ENCODE peak calls at places on chromosomes 6 and 20, in four cellular contexts. R, Z, F and W are unnamed samples.

GRCh38 chr6:44338228-44339122 is 4.0 kb upstream of the SPATS1 start:
- DNase-seq in R (peak; percentile 39), Z (peak; percentile 33), F (peak; percentile 56), W (peak; percentile 73)

GRCh38 chr20:41141153-41141815 is 3.9 kb downstream of the PLCG1 start:
- DNase-seq in R (peak; percentile 56), Z (no peak), F (peak; percentile 58), W (peak; percentile 71)

GRCh38 chr20:57690525-57690924 is 19.3 kb downstream of the PMEPA1 start:
- DNase-seq in R (no peak), Z (no peak), F (no peak), W (no peak)

GRCh38 chr20:20568604-20569205 is 143.7 kb downstream of the RALGAPA2 start:
- DNase-seq in R (peak; percentile 55), Z (peak; percentile 18), F (peak; percentile 58), W (peak; percentile 75)

GRCh38 chr6:149230729-149231434 is 86.6 kb upstream of the TAB2 start:
- DNase-seq in R (no peak), Z (no peak), F (no peak), W (no peak)

GRCh38 chr6:42400886-42401604 is 50.7 kb downstream of the TRERF1 start:
- DNase-seq in R (no peak), Z (no peak), F (no peak), W (no peak)

GRCh38 chr6:144149894-144150672 is at the start of gene STX11:
- DNase-seq in R (peak; percentile 29), Z (peak; percentile 15), F (peak; percentile 29), W (peak; percentile 18)

GRCh38 chr6:36119209-36119608 is 11.1 kb upstream of the MAPK13 start:
- DNase-seq in R (no peak), Z (no peak), F (no peak), W (no peak)

GRCh38 chr6:167270499-167271307 is 20.4 kb upstream of the UNC93A start:
- DNase-seq in R (no peak), Z (no peak), F (no peak), W (no peak)

GRCh38 chr6:12033770-12034169 is 21.7 kb downstream of the HIVEP1 start:
- DNase-seq in R (no peak), Z (no peak), F (peak; percentile 56), W (peak; percentile 64)

GRCh38 chr20:51487525-51488279 is 54.8 kb downstream of the NFATC2 start:
- DNase-seq in R (peak; percentile 90), Z (peak; percentile 52), F (peak; percentile 95), W (peak; percentile 79)

GRCh38 chr6:32950449-32950848 is 2.4 kb downstream of the HLA-DMA start:
- DNase-seq in R (no peak), Z (no peak), F (no peak), W (no peak)

GRCh38 chr6:5570641-5571040 is 309.3 kb downstream of the FARS2 start:
- DNase-seq in R (no peak), Z (no peak), F (no peak), W (no peak)

GRCh38 chr6:7051780-7052440 is 55.9 kb upstream of the RREB1 start:
- DNase-seq in R (peak; percentile 37), Z (no peak), F (no peak), W (peak; percentile 56)

GRCh38 chr6:156809034-156809433 is 31.9 kb downstream of the ARID1B start:
- DNase-seq in R (peak; percentile 37), Z (no peak), F (peak; percentile 55), W (peak; percentile 84)

GRCh38 chr6:132648356-132648755 is 10.6 kb downstream of the TAAR1 start:
- DNase-seq in R (peak; percentile 77), Z (no peak), F (peak; percentile 74), W (peak; percentile 86)

GRCh38 chr6:24861934-24862333 is 63.2 kb upstream of the ARMH2 start:
- DNase-seq in R (no peak), Z (no peak), F (no peak), W (no peak)

GRCh38 chr20:41342474-41343464 is 2.1 kb downstream of the LPIN3 start:
- DNase-seq in R (no peak), Z (no peak), F (no peak), W (no peak)

GRCh38 chr20:13034936-13035335 is 26.2 kb downstream of the SPTLC3 start:
- DNase-seq in R (no peak), Z (no peak), F (no peak), W (no peak)

GRCh38 chr6:163036251-163036650 is 308.5 kb downstream of the PACRG start:
- DNase-seq in R (no peak), Z (no peak), F (no peak), W (no peak)

GRCh38 chr6:107318100-107318736 is 141.1 kb downstream of the PDSS2 start:
- DNase-seq in R (peak; percentile 49), Z (peak; percentile 41), F (peak; percentile 63), W (peak; percentile 80)

GRCh38 chr20:35663516-35663812 is 1.2 kb downstream of the CPNE1 start:
- DNase-seq in R (peak; percentile 14), Z (no peak), F (peak; percentile 19), W (no peak)

GRCh38 chr20:34111057-34111711 is 859 bp downstream of the EIF2S2 start:
- DNase-seq in R (peak; percentile 52), Z (no peak), F (peak; percentile 71), W (peak; percentile 89)

GRCh38 chr6:90214966-90215365 is 81.7 kb downstream of the BACH2 start:
- DNase-seq in R (no peak), Z (no peak), F (no peak), W (no peak)

GRCh38 chr6:35302604-35303218 is 5.1 kb downstream of the DEF6 start:
- DNase-seq in R (peak; percentile 3), Z (no peak), F (peak; percentile 9), W (peak; percentile 35)

GRCh38 chr6:157982580-157983438 is 1.1 kb downstream of the SYNJ2 start:
- DNase-seq in R (peak; percentile 53), Z (peak; percentile 54), F (peak; percentile 54), W (peak; percentile 70)

GRCh38 chr6:77456531-77457248 is 6.6 kb downstream of the HTR1B start:
- DNase-seq in R (peak; percentile 99), Z (no peak), F (peak; percentile 100), W (peak; percentile 99)

GRCh38 chr20:53643031-53643832 is 49.6 kb upstream of the ZNF217 start:
- DNase-seq in R (peak; percentile 83), Z (peak; percentile 82), F (peak; percentile 80), W (peak; percentile 85)

GRCh38 chr6:89986650-89987074 is 92.4 kb downstream of the GJA10 start:
- DNase-seq in R (peak; percentile 62), Z (no peak), F (peak; percentile 89), W (peak; percentile 45)

GRCh38 chr20:36085686-36086267 is 68.8 kb upstream of the EPB41L1 start:
- DNase-seq in R (peak; percentile 61), Z (peak; percentile 84), F (peak; percentile 60), W (peak; percentile 77)

GRCh38 chr6:80186082-80186481 is 79.6 kb downstream of the BCKDHB start:
- DNase-seq in R (no peak), Z (no peak), F (no peak), W (no peak)
- H3K4me3 ChIP-seq in R (no peak overlapping the region), Z (no peak overlapping the region), F (no peak overlapping the region), W (no peak overlapping the region)

DNA sequence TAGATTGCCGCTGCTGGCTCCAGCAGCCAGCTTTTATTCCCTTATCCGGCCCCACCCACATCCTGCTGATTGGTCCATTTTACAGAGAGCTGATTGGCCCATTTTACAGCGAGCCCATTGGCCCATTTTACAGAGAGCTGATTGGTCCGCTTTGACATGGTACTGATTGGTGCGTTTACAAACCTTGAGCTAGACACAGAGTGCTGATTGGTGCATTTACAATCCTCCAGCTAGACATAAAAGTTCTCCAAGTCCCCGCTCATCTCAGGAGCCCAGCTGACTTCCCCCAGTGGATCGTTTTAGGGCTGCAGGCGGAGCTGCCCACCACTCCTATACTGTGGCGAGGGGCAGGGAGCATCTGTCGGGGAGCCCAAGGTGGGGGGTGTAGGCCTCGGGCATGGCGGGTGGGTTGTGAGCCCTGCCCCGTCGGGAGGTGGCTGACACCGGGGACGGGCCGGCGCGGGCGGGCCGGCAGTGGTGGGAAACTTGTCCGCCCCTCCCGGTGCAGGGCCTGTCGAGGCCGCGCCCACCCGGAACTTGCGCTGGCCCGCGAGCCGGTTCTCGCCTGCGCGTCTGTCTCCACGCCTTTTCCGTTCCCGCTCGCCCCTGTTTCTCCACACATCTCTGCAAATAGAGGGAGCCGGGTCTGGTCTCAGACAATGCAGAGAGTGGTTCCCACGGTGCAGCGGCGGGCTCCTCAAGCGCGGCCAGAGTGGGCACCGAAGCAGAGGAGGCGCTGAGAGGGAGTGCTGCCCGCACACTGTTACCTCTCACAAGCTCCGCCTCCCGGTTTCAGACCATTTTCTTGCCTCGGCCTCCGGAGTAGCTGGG is 86.1 kb upstream of the STMND1 start:
- DNase-seq in R (no peak), Z (no peak), F (no peak), W (peak; percentile 55)
- TF ChIP-seq CTCF in R (no peak), Z (no peak), F (no peak), W (peak; percentile 8)

GRCh38 chr20:32749914-32750637 is 6.8 kb upstream of the COMMD7 start:
- DNase-seq in R (no peak), Z (no peak), F (no peak), W (no peak)

GRCh38 chr20:32752458-32753250 is 9.4 kb upstream of the COMMD7 start:
- DNase-seq in R (peak; percentile 67), Z (no peak), F (peak; percentile 82), W (peak; percentile 62)

GRCh38 chr20:32753731-32754130 is 8.5 kb upstream of the DNMT3B start:
- DNase-seq in R (peak; percentile 62), Z (no peak), F (peak; percentile 19), W (peak; percentile 45)

GRCh38 chr20:32751309-32752020 is 8.2 kb upstream of the COMMD7 start:
- DNase-seq in R (no peak), Z (no peak), F (no peak), W (no peak)

GRCh38 chr20:32752021-32752457 is 8.8 kb upstream of the COMMD7 start:
- DNase-seq in R (no peak), Z (no peak), F (no peak), W (no peak)
- H3K4me3 ChIP-seq in R (no peak overlapping the region), Z (no peak overlapping the region), F (no peak overlapping the region), W (no peak overlapping the region)

DNA sequence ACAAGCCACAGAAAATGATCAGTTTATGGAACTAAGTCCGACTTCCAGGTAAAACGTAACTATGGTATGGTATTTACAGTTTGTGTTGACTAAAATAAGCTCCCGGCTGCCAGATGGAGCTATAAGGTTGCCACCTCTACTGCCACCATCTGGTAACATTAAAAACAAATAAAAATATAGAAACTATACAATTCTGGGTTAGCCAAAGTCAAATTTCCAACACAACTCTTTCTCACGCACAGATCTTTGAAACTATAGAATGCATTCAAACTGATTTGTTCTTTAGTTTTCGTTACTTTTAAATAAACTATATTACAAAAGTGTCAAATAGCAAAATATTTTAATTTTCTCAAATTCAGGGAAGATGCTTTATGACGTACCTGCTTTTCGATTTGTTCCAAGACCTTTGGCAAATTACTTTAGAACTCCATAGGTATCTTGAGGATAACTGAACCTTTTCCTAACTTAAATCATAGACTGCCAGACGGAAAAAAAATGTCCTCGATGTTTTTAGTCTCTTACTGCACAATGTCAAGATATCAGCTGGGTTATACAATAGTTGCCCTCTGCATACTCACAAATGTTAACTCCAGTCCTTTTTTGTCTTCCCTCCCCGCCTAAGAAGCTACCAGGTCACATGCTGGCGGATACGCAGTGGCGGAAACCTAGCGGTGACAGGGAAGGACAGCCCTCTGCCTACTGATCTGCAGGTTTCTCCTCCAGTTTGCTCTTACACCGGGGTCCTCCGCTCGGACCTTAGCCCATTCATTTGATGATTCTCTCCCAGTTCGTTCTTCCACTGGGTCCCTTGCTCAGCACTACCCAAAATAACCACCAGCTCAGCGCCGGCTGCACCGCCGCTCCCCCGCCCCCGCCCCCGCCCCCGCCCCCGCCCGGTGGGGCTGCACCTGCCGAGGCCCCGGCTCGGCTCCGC is 888 bp downstream of the SLC17A5 start:
- DNase-seq in R (peak; percentile 54), Z (peak; percentile 79), F (peak; percentile 41), W (peak; percentile 45)
- TF ChIP-seq CTCF in R (peak; percentile 41), Z (peak; percentile 54), F (peak; percentile 50), W (peak; percentile 38)